ENCODE peak calls at places on chromosomes 7 and 10, in four cellular contexts. O, Z, K and V are unnamed samples.

GRCh38 chr10:8061274-8062211 is 7.1 kb downstream of the GATA3 start:
- DNase-seq in Z (no peak), K (no peak), O (peak), V (no peak)

GRCh38 chr7:22842383-22842903 is 19.8 kb upstream of the TOMM7 start:
- DNase-seq in Z (no peak), O (no peak), K (no peak), V (no peak)

GRCh38 chr7:85489498-85489897 is 302.6 kb upstream of the SEMA3D start:
- DNase-seq in O (no peak), K (no peak), Z (peak), V (peak)

GRCh38 chr7:123557016-123557630 is 495 bp downstream of the NDUFA5 start:
- DNase-seq in K (no peak), Z (peak), O (peak), V (no peak)

GRCh38 chr7:19958309-19958896 is 185.0 kb upstream of the TMEM196 start:
- DNase-seq in O (no peak), K (no peak), Z (peak), V (peak)

GRCh38 chr7:98051118-98051744 is 55.4 kb upstream of the LMTK2 start:
- DNase-seq in O (no peak), Z (no peak), K (peak), V (peak)

GRCh38 chr10:112766636-112767035 is 183.4 kb upstream of the TCF7L2 start:
- DNase-seq in K (no peak), Z (no peak), O (no peak), V (no peak)

GRCh38 chr10:114392112-114392835 is 12.0 kb downstream of the AFAP1L2 start:
- DNase-seq in O (no peak), K (no peak), Z (no peak), V (no peak)

GRCh38 chr7:99248391-99249067 is 24.1 kb upstream of the MYH16 start:
- DNase-seq in Z (no peak), K (no peak), O (peak), V (no peak)

GRCh38 chr10:28429573-28430216 is 103.2 kb upstream of the WAC start:
- DNase-seq in Z (no peak), K (no peak), O (peak), V (peak)

GRCh38 chr7:55104707-55105433 is 86.1 kb downstream of the EGFR start:
- DNase-seq in Z (no peak), O (no peak), K (no peak), V (no peak)

GRCh38 chr7:8391353-8392062 is 41.9 kb upstream of the NXPH1 start:
- DNase-seq in K (no peak), Z (no peak), O (no peak), V (no peak)

GRCh38 chr7:47304727-47305719 is 276.9 kb downstream of the TNS3 start:
- DNase-seq in K (no peak), O (no peak), Z (no peak), V (no peak)

GRCh38 chr7:35670856-35671569 is 23.9 kb downstream of the HERPUD2 start:
- DNase-seq in O (no peak), K (no peak), Z (no peak), V (no peak)

GRCh38 chr10:75402486-75403143 is 1.1 kb upstream of the ZNF503 start:
- DNase-seq in Z (no peak), K (peak), O (peak), V (no peak)

GRCh38 chr10:112950714-112951348 is 784 bp downstream of the TCF7L2 start:
- DNase-seq in Z (peak), O (peak), K (peak), V (no peak)

GRCh38 chr10:74856940-74857339 is 30.5 kb downstream of the KAT6B start:
- DNase-seq in O (no peak), K (no peak), Z (no peak), V (no peak)

GRCh38 chr7:17044868-17045267 is 163.1 kb upstream of the AGR3 start:
- DNase-seq in K (no peak), O (peak), Z (no peak), V (no peak)

GRCh38 chr10:132663666-132664365 is 122.1 kb downstream of the NKX6-2 start:
- DNase-seq in K (no peak), O (peak), Z (no peak), V (no peak)

GRCh38 chr10:45809829-45810228 is 37.5 kb downstream of the AGAP4 start:
- DNase-seq in K (peak), O (peak), Z (peak), V (no peak)

GRCh38 chr7:121020243-121020642 is 31.7 kb downstream of the CPED1 start:
- DNase-seq in O (no peak), Z (peak), K (no peak), V (no peak)

GRCh38 chr7:128888039-128888755 is 22.3 kb downstream of the KCP start:
- DNase-seq in Z (no peak), O (no peak), K (no peak), V (no peak)

GRCh38 chr10:112949875-112950507 is at the start of gene TCF7L2:
- DNase-seq in Z (peak), O (peak), K (peak), V (peak)

GRCh38 chr10:58239561-58240169 is 28.0 kb downstream of the IPMK start:
- DNase-seq in K (no peak), Z (peak), O (no peak), V (no peak)

GRCh38 chr7:17300012-17300411 is 1.6 kb downstream of the AHR start:
- DNase-seq in K (no peak), O (no peak), Z (no peak), V (no peak)

GRCh38 chr7:33444501-33444900 is 315.1 kb downstream of the BBS9 start:
- DNase-seq in O (no peak), K (no peak), Z (peak), V (no peak)

GRCh38 chr7:99024066-99024465 is 119.8 kb downstream of the SMURF1 start:
- DNase-seq in O (no peak), Z (peak), K (no peak), V (no peak)

GRCh38 chr7:96737545-96738050 is 28.0 kb upstream of the SEM1 start:
- DNase-seq in O (no peak), K (no peak), Z (no peak), V (no peak)

GRCh38 chr7:151343516-151343915 is 1.9 kb downstream of the NUB1 start:
- DNase-seq in O (no peak), Z (no peak), K (no peak), V (no peak)

GRCh38 chr10:13792011-13792410 is 205.2 kb downstream of the PRPF18 start:
- DNase-seq in O (no peak), K (no peak), Z (no peak), V (no peak)

GRCh38 chr10:67934331-67934730 is 49.9 kb downstream of the SIRT1 start:
- DNase-seq in O (no peak), Z (no peak), K (no peak), V (no peak)

GRCh38 chr7:142669074-142669654 is 80.1 kb upstream of the PRSS1 start:
- DNase-seq in Z (peak), K (no peak), O (peak), V (no peak)

GRCh38 chr10:28925154-28925663 is 247.9 kb downstream of the BAMBI start:
- DNase-seq in O (no peak), K (no peak), Z (no peak), V (no peak)

GRCh38 chr7:143934526-143935340 is at the start of gene OR2F2:
- DNase-seq in K (no peak), O (no peak), Z (peak), V (no peak)

GRCh38 chr10:70052462-70053211 is at the start of gene MACROH2A2:
- DNase-seq in Z (peak), K (peak), O (no peak), V (peak)

GRCh38 chr10:35909291-35909690 is 267.2 kb upstream of the FZD8 start:
- DNase-seq in K (no peak), Z (no peak), O (no peak), V (no peak)

GRCh38 chr7:107860981-107861652 is 29.9 kb upstream of the DLD start:
- DNase-seq in O (no peak), K (no peak), Z (no peak), V (no peak)

GRCh38 chr10:22714524-22715289 is at the start of gene PIP4K2A:
- DNase-seq in O (peak), Z (peak), K (peak), V (peak)

GRCh38 chr7:93442478-93443224 is 131.9 kb downstream of the CALCR start:
- DNase-seq in K (peak), O (peak), Z (peak), V (peak)

DNA sequence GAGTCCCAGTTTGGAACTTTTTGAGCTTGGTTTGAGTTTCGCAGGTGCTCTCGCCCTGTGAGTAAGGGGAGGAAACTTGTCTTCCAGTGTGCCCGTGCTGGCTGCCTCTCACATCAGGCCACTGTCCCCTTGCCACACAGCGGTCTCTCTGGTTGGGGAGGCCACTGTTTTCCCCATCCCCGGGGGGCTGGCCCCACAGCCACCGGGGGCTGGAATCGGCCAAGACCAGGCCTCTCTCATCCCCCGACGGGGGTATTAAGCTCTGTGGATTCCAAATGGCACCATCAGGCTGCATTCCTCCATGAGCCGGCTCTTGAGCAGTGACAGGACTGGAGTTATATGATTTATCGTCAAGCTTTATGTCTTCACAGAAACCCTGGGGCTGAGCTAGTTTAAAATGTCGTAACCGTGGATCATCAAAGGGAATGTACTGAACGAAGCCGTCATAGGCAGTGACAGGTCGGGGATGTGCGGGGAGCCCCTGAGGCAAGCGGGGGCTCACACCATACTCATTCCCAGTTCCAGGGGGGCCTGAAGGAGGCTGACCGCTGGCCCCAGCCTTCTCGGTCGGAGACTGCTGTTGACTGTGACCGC is 30.8 kb downstream of the JCAD start:
- DNase-seq in K (no peak), Z (peak), O (no peak), V (no peak)
- H3K4me3 ChIP-seq in K (no peak), Z (no peak), O (no peak), V (no peak)

DNA sequence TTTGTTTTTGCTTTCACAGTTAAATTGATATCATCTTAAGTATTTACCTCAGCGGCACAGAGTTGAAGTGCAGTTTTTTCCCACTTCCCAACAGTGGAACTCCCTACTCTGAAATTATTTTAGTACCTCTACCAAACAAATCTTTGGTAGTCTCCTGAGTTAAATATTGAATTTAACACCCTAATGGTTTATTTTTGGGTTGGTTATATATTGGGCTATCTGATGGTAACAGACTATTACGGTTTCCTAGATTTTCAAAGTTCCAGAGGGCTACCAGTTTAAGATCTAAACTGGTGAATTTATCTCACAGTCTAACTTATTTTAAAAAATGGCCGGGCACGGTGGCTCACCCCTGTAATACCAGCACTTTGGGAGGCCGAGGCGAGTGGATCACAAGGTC is 1.3 kb downstream of the ZNF277 start:
- DNase-seq in O (no peak), Z (no peak), K (no peak), V (no peak)
- H3K4me3 ChIP-seq in O (peak), Z (no peak), K (no peak), V (peak)

GRCh38 chr10:89327803-89328441 is at the start of gene IFIT3:
- DNase-seq in O (peak), Z (peak), K (no peak), V (peak)
- H3K4me3 ChIP-seq in O (peak), Z (peak), K (no peak), V (peak)

DNA sequence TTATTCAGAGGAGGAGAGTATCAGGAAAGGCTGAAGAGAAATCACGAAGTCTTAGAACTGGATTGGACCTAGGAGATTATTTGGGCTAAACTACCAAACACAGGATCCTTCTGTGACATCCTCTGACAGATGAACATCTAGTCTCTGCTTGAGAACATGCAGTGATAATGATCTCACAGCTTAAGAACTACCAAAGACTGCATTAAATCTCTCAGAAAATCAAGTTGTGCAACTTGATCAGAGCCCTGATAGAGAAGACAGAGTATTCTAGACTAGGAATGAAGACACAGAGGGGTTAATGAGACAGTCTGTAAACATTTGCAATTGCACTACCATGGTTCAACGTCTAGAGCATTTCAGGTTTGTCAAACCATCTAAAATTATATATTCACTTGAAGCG is 37.1 kb upstream of the AGBL3 start:
- DNase-seq in K (no peak), O (no peak), Z (peak), V (no peak)
- H3K4me3 ChIP-seq in K (no peak), O (no peak), Z (no peak), V (no peak)

GRCh38 chr7:73973091-73973490 is 54.9 kb upstream of the ELN start:
- DNase-seq in O (no peak), Z (no peak), K (no peak), V (no peak)
- H3K4me3 ChIP-seq in O (no peak), Z (no peak), K (no peak), V (no peak)

GRCh38 chr7:2632717-2633537 is 1.1 kb downstream of the TTYH3 start:
- DNase-seq in K (peak), Z (peak), O (peak), V (peak)

GRCh38 chr7:2635148-2635668 is 3.4 kb downstream of the TTYH3 start:
- DNase-seq in K (no peak), O (no peak), Z (no peak), V (no peak)

GRCh38 chr7:2635810-2636701 is 4.3 kb downstream of the TTYH3 start:
- DNase-seq in Z (no peak), K (no peak), O (no peak), V (no peak)

GRCh38 chr7:2633538-2634264 is 1.9 kb downstream of the TTYH3 start:
- DNase-seq in Z (peak), K (no peak), O (peak), V (no peak)

GRCh38 chr7:2634265-2635145 is 2.7 kb downstream of the TTYH3 start:
- DNase-seq in Z (no peak), O (no peak), K (no peak), V (no peak)
- H3K4me3 ChIP-seq in Z (peak), O (peak), K (no peak), V (peak)

DNA sequence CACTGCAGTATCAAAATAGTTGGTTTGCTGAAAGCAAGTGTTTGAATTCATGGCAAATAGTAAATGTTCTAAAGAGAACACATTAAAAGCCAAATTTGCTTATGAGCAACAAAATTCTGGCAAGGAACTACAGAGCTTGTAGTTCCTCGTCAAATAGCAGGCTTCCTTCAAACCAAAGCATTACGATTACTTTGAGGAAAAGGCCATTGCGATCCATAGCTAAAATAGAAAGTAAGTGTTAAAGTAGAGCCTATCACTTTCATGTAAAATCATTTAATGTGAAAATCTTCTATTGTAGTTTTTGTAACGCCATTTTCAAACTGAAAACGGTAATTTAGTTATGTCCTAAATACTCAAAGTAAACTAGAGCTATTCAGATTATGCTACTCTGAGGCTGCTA is 20.1 kb downstream of the CACNA2D1 start:
- DNase-seq in K (no peak), Z (no peak), O (no peak), V (no peak)
- H3K4me3 ChIP-seq in K (no peak), Z (no peak), O (no peak), V (no peak)